ENCODE peak calls at places on chromosomes 12 and 14, in seven cellular contexts. J is RCC 7860, K is omental fat pad, X is fibroblast of lung, Z is NCI-H1092 treated with DMSO at 0.1 percent for 48 hours, I is body of pancreas, W is psoas muscle. R is an unnamed sample.
A peak's percentile ranks its signal among the peaks of the same experiment; 100 is the strongest.

GRCh38 chr12:69519871-69520270 is 49.7 kb downstream of the FRS2 start:
- DNase-seq in Z (no peak), J (no peak), K (no peak), X (peak; percentile 95), W (no peak), I (no peak), R (no peak)

GRCh38 chr12:119692410-119692809 is 24.5 kb downstream of the PRKAB1 start:
- DNase-seq in X (no peak), Z (peak; percentile 22), W (no peak), I (no peak), J (no peak), K (no peak), R (no peak)

GRCh38 chr12:23230899-23231298 is 605.9 kb downstream of the ETNK1 start:
- DNase-seq in K (no peak), I (no peak), Z (no peak), W (no peak), X (no peak), J (no peak), R (no peak)

GRCh38 chr12:45232771-45233372 is 17.0 kb downstream of the ANO6 start:
- DNase-seq in I (peak; percentile 41), Z (no peak), W (peak; percentile 64), K (no peak), X (peak; percentile 99), J (peak; percentile 91), R (peak; percentile 71)

GRCh38 chr14:42499137-42499536 is 892.5 kb downstream of the LRFN5 start:
- DNase-seq in Z (no peak), X (no peak), I (no peak), W (no peak), K (no peak), J (no peak), R (no peak)

GRCh38 chr12:94150483-94151225 is 2.3 kb downstream of the PLXNC1 start:
- DNase-seq in W (peak; percentile 59), X (no peak), I (peak; percentile 31), Z (peak; percentile 79), K (no peak), J (no peak), R (no peak)

GRCh38 chr12:7207866-7208612 is 18.6 kb downstream of the PEX5 start:
- DNase-seq in W (no peak), J (no peak), X (no peak), I (no peak), Z (no peak), K (no peak), R (no peak)

GRCh38 chr14:104917992-104918391 is 6.7 kb upstream of the PLD4 start:
- DNase-seq in Z (no peak), X (no peak), W (no peak), K (no peak), J (no peak), I (no peak), R (no peak)

GRCh38 chr12:57235728-57236131 is 6.2 kb downstream of the SHMT2 start:
- DNase-seq in Z (no peak), W (peak; percentile 42), J (no peak), X (no peak), I (no peak), K (no peak), R (no peak)

GRCh38 chr12:118292836-118293235 is 79.9 kb downstream of the TAOK3 start:
- DNase-seq in W (no peak), Z (no peak), J (no peak), K (no peak), X (no peak), I (no peak), R (no peak)

GRCh38 chr12:68609955-68610434 is 704 bp upstream of the RAP1B start:
- DNase-seq in W (no peak), X (peak; percentile 54), Z (no peak), K (no peak), I (peak; percentile 41), J (no peak), R (no peak)

GRCh38 chr12:2555487-2556082 is 239.2 kb upstream of the FKBP4 start:
- DNase-seq in X (no peak), K (no peak), J (no peak), I (no peak), Z (peak; percentile 30), W (no peak), R (no peak)

GRCh38 chr12:113173081-113173698 is 12.1 kb downstream of the DDX54 start:
- DNase-seq in K (no peak), J (no peak), X (no peak), W (no peak), I (no peak), Z (no peak), R (peak; percentile 21)

GRCh38 chr14:53217283-53217994 is 64.3 kb upstream of the DDHD1 start:
- DNase-seq in Z (peak; percentile 50), J (peak; percentile 5), K (no peak), X (peak; percentile 71), I (peak; percentile 86), W (peak; percentile 81), R (peak; percentile 55)

GRCh38 chr12:104482113-104482512 is 25.4 kb downstream of the CHST11 start:
- DNase-seq in Z (no peak), K (no peak), J (no peak), I (no peak), W (no peak), X (no peak), R (no peak)

R was measured in PC-9.